ENCODE peak calls at places on chromosomes 4 and X, in four cellular contexts. One of them, this sample, is unnamed.

GRCh38 chrX:43328358-43328946 is 327.6 kb upstream of the MAOA start:
- DNase-seq in fibroblast of lung: no peak
- DNase-seq in breast epithelium: no peak
- DNase-seq in upper lobe of right lung: no peak
- DNase-seq in this sample: no peak

GRCh38 chrX:29662101-29662500 is 553.3 kb upstream of the MAGEB2 start:
- DNase-seq in breast epithelium: no peak
- DNase-seq in upper lobe of right lung: no peak
- DNase-seq in fibroblast of lung: peak; percentile 51
- DNase-seq in this sample: no peak

GRCh38 chrX:23907106-23907495 is 637 bp downstream of the APOO start:
- DNase-seq in upper lobe of right lung: no peak
- DNase-seq in fibroblast of lung: no peak
- DNase-seq in breast epithelium: no peak
- DNase-seq in this sample: peak; percentile 9

GRCh38 chr4:121397434-121397833 is 16.6 kb upstream of the QRFPR start:
- DNase-seq in breast epithelium: no peak
- DNase-seq in upper lobe of right lung: no peak
- DNase-seq in fibroblast of lung: no peak
- DNase-seq in this sample: no peak

GRCh38 chrX:8783100-8784098 is 17.8 kb downstream of the FAM9A start:
- DNase-seq in upper lobe of right lung: no peak
- DNase-seq in fibroblast of lung: no peak
- DNase-seq in breast epithelium: no peak
- DNase-seq in this sample: no peak

GRCh38 chrX:110414679-110415439 is 56.2 kb downstream of the RTL9 start:
- DNase-seq in upper lobe of right lung: no peak
- DNase-seq in fibroblast of lung: peak; percentile 66
- DNase-seq in breast epithelium: no peak
- DNase-seq in this sample: no peak

GRCh38 chr4:84254537-84254936 is 244.6 kb downstream of the NKX6-1 start:
- DNase-seq in fibroblast of lung: no peak
- DNase-seq in upper lobe of right lung: no peak
- DNase-seq in breast epithelium: no peak
- DNase-seq in this sample: no peak

GRCh38 chr4:122739174-122739573 is 6.7 kb downstream of the BBS12 start:
- DNase-seq in fibroblast of lung: peak; percentile 83
- DNase-seq in upper lobe of right lung: no peak
- DNase-seq in breast epithelium: no peak
- DNase-seq in this sample: no peak

GRCh38 chrX:56947695-56948094 is 47.6 kb downstream of the SPIN3 start:
- DNase-seq in breast epithelium: no peak
- DNase-seq in fibroblast of lung: no peak
- DNase-seq in upper lobe of right lung: no peak
- DNase-seq in this sample: no peak

GRCh38 chrX:69314436-69315348 is 149.4 kb upstream of the PJA1 start:
- DNase-seq in fibroblast of lung: no peak
- DNase-seq in breast epithelium: no peak
- DNase-seq in upper lobe of right lung: no peak
- DNase-seq in this sample: no peak

GRCh38 chrX:72126539-72127140 is 5.1 kb downstream of the RTL5 start:
- DNase-seq in fibroblast of lung: peak; percentile 91
- DNase-seq in breast epithelium: peak; percentile 84
- DNase-seq in upper lobe of right lung: peak; percentile 82
- DNase-seq in this sample: peak; percentile 75

GRCh38 chrX:108415891-108416290 is 22.3 kb downstream of the COL4A6 start:
- DNase-seq in upper lobe of right lung: no peak
- DNase-seq in fibroblast of lung: peak; percentile 67
- DNase-seq in breast epithelium: no peak
- DNase-seq in this sample: no peak

GRCh38 chr4:85200106-85200505 is 233.6 kb upstream of the WDFY3 start:
- DNase-seq in breast epithelium: no peak
- DNase-seq in upper lobe of right lung: no peak
- DNase-seq in fibroblast of lung: no peak
- DNase-seq in this sample: no peak

GRCh38 chr4:163382178-163382869 is 38.6 kb downstream of the NPY5R start:
- DNase-seq in fibroblast of lung: no peak
- DNase-seq in upper lobe of right lung: no peak
- DNase-seq in breast epithelium: no peak
- DNase-seq in this sample: no peak
- H3K9me3 ChIP-seq in fibroblast of lung: no peaks in the 10 kb centered on the region
- H3K9me3 ChIP-seq in upper lobe of right lung: no peaks in the 10 kb centered on the region
- H3K9me3 ChIP-seq in breast epithelium: no peaks in the 10 kb centered on the region
- H3K9me3 ChIP-seq in this sample: no peaks in the 10 kb centered on the region

GRCh38 chrX:683572-683971 is 53.0 kb downstream of the SHOX start:
- DNase-seq in fibroblast of lung: no peak
- DNase-seq in breast epithelium: no peak
- DNase-seq in upper lobe of right lung: no peak
- DNase-seq in this sample: no peak

GRCh38 chrX:681989-682388 is 51.4 kb downstream of the SHOX start:
- DNase-seq in upper lobe of right lung: no peak
- DNase-seq in breast epithelium: no peak
- DNase-seq in fibroblast of lung: no peak
- DNase-seq in this sample: no peak

GRCh38 chrX:689983-690382 is 59.4 kb downstream of the SHOX start:
- DNase-seq in upper lobe of right lung: no peak
- DNase-seq in breast epithelium: no peak
- DNase-seq in fibroblast of lung: no peak
- DNase-seq in this sample: no peak

GRCh38 chrX:682892-683291 is 52.3 kb downstream of the SHOX start:
- DNase-seq in upper lobe of right lung: no peak
- DNase-seq in breast epithelium: no peak
- DNase-seq in fibroblast of lung: no peak
- DNase-seq in this sample: no peak

DNA sequence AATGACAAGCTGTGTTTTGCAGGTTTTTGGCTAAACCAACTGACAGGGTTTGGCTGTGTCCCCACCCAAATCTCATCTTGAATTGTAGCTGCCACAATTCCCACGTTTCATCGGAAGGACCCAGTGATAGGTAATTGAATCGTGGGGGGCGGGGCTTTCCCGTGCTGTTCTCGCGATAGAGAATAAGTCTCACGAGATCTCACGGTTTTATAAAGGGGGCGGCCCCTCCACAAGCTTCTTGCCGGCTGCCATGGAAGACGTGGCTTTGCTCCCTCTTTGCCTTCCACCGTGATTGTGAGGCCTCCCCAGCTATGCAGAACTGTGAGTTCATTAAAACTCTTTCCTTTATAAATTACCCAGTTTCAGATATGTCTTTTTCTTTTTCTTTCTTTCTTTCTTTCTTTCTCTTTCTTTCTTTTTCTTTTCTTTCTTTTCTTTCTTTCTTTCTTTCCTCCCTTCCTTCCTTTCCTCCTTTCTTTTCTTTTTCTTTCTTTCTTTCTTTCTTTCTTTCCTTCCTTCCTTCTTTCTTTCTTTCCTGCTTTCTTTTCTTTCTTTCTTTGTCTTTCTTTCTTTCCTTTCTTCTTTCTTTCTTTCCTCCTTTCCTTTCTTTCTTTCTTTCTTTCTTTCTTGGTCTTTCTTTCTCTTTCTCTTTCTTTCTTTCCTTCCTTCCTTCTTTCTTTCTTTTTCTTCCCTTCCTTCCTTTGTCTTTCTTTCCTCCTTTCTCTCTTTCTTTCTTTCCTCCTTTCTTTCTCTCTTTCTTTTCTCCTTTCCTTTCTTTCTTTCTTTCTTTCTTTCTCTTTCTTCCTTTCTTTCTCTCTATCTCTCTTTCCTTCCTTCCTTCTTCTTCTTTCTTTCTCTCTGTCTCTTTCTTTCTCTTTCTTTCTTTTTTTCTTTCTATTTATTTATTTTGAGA is 54.8 kb downstream of the SHOX start:
- DNase-seq in breast epithelium: no peak
- DNase-seq in fibroblast of lung: no peak
- DNase-seq in upper lobe of right lung: no peak
- DNase-seq in this sample: no peak
- H3K9me3 ChIP-seq in breast epithelium: peaks cover 3% of the 10 kb centered on the region
- H3K9me3 ChIP-seq in fibroblast of lung: peaks cover 1% of the 10 kb centered on the region
- H3K9me3 ChIP-seq in upper lobe of right lung: no peaks in the 10 kb centered on the region
- H3K9me3 ChIP-seq in this sample: no peaks in the 10 kb centered on the region

GRCh38 chr4:88276952-88277710 is 7.2 kb downstream of the PPM1K start:
- DNase-seq in fibroblast of lung: no peak
- DNase-seq in upper lobe of right lung: no peak
- DNase-seq in breast epithelium: no peak
- DNase-seq in this sample: no peak
- H3K9me3 ChIP-seq in fibroblast of lung: no peaks in the 10 kb centered on the region
- H3K9me3 ChIP-seq in upper lobe of right lung: no peaks in the 10 kb centered on the region
- H3K9me3 ChIP-seq in breast epithelium: no peaks in the 10 kb centered on the region
- H3K9me3 ChIP-seq in this sample: no peaks in the 10 kb centered on the region

DNA sequence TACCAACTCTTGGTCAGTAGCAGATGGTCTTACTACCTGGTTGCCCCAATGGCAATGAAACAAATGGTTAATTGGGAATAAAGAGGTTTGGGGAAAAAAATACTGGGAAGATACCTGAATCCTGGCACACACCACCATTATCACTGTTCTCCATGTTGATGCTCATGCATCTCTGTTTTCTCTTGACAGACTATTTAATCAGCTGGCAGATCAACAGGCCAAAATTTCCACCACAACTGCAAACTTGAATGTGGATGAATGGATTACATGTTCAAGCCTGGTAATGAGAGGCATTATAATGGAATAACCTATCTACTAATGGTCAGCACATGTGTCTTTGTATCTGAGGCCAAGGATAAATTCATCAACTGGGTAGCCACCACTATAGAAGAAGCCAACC is 45.7 kb downstream of the ZNF721 start:
- DNase-seq in fibroblast of lung: no peak
- DNase-seq in upper lobe of right lung: no peak
- DNase-seq in breast epithelium: no peak
- DNase-seq in this sample: no peak
- H3K9me3 ChIP-seq in fibroblast of lung: peaks cover 2% of the 10 kb centered on the region
- H3K9me3 ChIP-seq in upper lobe of right lung: peaks cover 97% of the 10 kb centered on the region
- H3K9me3 ChIP-seq in breast epithelium: peaks cover 100% of the 10 kb centered on the region
- H3K9me3 ChIP-seq in this sample: peaks cover 69% of the 10 kb centered on the region

GRCh38 chrX:145396612-145397011 is 149.3 kb downstream of the SPANXN1 start:
- DNase-seq in breast epithelium: no peak
- DNase-seq in upper lobe of right lung: no peak
- DNase-seq in fibroblast of lung: no peak
- DNase-seq in this sample: no peak
- H3K9me3 ChIP-seq in breast epithelium: peaks cover 14% of the 10 kb centered on the region
- H3K9me3 ChIP-seq in upper lobe of right lung: no peaks in the 10 kb centered on the region
- H3K9me3 ChIP-seq in fibroblast of lung: no peaks in the 10 kb centered on the region
- H3K9me3 ChIP-seq in this sample: no peaks in the 10 kb centered on the region

GRCh38 chr4:1948232-1948631 is 60.5 kb downstream of the NELFA start:
- DNase-seq in upper lobe of right lung: no peak
- DNase-seq in fibroblast of lung: no peak
- DNase-seq in breast epithelium: no peak
- DNase-seq in this sample: no peak
- H3K9me3 ChIP-seq in upper lobe of right lung: no peaks in the 10 kb centered on the region
- H3K9me3 ChIP-seq in fibroblast of lung: no peaks in the 10 kb centered on the region
- H3K9me3 ChIP-seq in breast epithelium: no peaks in the 10 kb centered on the region
- H3K9me3 ChIP-seq in this sample: no peaks in the 10 kb centered on the region

This sample was measured in T-helper 17 cell.